ENCODE peak calls at places on chromosome 1, in seven cellular contexts. V, G, R, K, A, J and B are unnamed samples.

GRCh38 chr1:218349365-218350021 is 4.4 kb downstream of the TGFB2 start:
- DNase-seq in V (peak), G (no peak), R (no peak), K (no peak), A (peak), J (no peak), B (no peak)

GRCh38 chr1:19946331-19946751 is 22.9 kb upstream of the PLA2G2E start:
- DNase-seq in V (no peak), G (no peak), R (no peak), K (no peak), A (no peak), J (no peak), B (no peak)

GRCh38 chr1:227576152-227576551 is 12.8 kb downstream of the ZNF678 start:
- DNase-seq in V (peak), G (no peak), R (no peak), K (no peak), A (no peak), J (no peak), B (no peak)

GRCh38 chr1:240114222-240114621 is 22.5 kb downstream of the FMN2 start:
- DNase-seq in V (no peak), G (no peak), R (no peak), K (no peak), A (no peak), J (no peak), B (no peak)

GRCh38 chr1:12184008-12184681 is 17.4 kb downstream of the TNFRSF1B start:
- DNase-seq in V (no peak), G (no peak), R (peak), K (no peak), A (peak), J (peak), B (peak)

GRCh38 chr1:201538618-201539551 is at the start of gene NAV1:
- DNase-seq in V (peak), G (no peak), R (peak), K (peak), A (peak), J (peak), B (peak)

GRCh38 chr1:117366281-117366981 is 818 bp upstream of the MAN1A2 start:
- DNase-seq in V (peak), G (peak), R (peak), K (peak), A (peak), J (peak), B (peak)

GRCh38 chr1:212719633-212720032 is 20.0 kb upstream of the BATF3 start:
- DNase-seq in V (no peak), G (no peak), R (no peak), K (no peak), A (no peak), J (no peak), B (no peak)

GRCh38 chr1:49323925-49324540 is 547.3 kb upstream of the BEND5 start:
- DNase-seq in V (no peak), G (no peak), R (no peak), K (no peak), A (no peak), J (no peak), B (no peak)

GRCh38 chr1:67013573-67013972 is 40.4 kb downstream of the SLC35D1 start:
- DNase-seq in V (peak), G (no peak), R (no peak), K (no peak), A (peak), J (no peak), B (no peak)